ENCODE peak calls at places on chromosomes 11 and 22, in nine cellular contexts. One of them, this sample, is unnamed.
A peak's percentile ranks its signal among the peaks of the same experiment; 100 is the strongest.

GRCh38 chr11:130726234-130726559 is 190.1 kb downstream of the SNX19 start:
- DNase-seq in heart right ventricle: peak; percentile 48
- DNase-seq in pancreas: no peak
- DNase-seq in esophagus squamous epithelium: no peak
- DNase-seq in heart left ventricle: peak; percentile 72
- DNase-seq in neural progenitor cell: no peak
- DNase-seq in lower lobe of right lung: no peak
- DNase-seq in psoas muscle: peak; percentile 37
- DNase-seq in GM23248: peak; percentile 39
- DNase-seq in this sample: peak; percentile 65

GRCh38 chr22:46794491-46794890 is 32.0 kb downstream of the TBC1D22A start:
- DNase-seq in heart right ventricle: no peak
- DNase-seq in pancreas: no peak
- DNase-seq in esophagus squamous epithelium: no peak
- DNase-seq in heart left ventricle: no peak
- DNase-seq in neural progenitor cell: no peak
- DNase-seq in lower lobe of right lung: no peak
- DNase-seq in psoas muscle: no peak
- DNase-seq in GM23248: no peak
- DNase-seq in this sample: no peak

GRCh38 chr22:46187862-46188261 is 37.5 kb downstream of the PPARA start:
- DNase-seq in heart right ventricle: no peak
- DNase-seq in pancreas: no peak
- DNase-seq in esophagus squamous epithelium: no peak
- DNase-seq in heart left ventricle: no peak
- DNase-seq in neural progenitor cell: no peak
- DNase-seq in lower lobe of right lung: no peak
- DNase-seq in psoas muscle: no peak
- DNase-seq in GM23248: no peak
- DNase-seq in this sample: no peak

GRCh38 chr11:8586805-8587204 is 7.2 kb downstream of the STK33 start:
- DNase-seq in heart right ventricle: no peak
- DNase-seq in pancreas: no peak
- DNase-seq in esophagus squamous epithelium: no peak
- DNase-seq in heart left ventricle: no peak
- DNase-seq in neural progenitor cell: no peak
- DNase-seq in lower lobe of right lung: no peak
- DNase-seq in psoas muscle: no peak
- DNase-seq in GM23248: peak; percentile 53
- DNase-seq in this sample: no peak

GRCh38 chr11:36033082-36033751 is 89.4 kb downstream of the LDLRAD3 start:
- DNase-seq in heart right ventricle: no peak
- DNase-seq in pancreas: no peak
- DNase-seq in esophagus squamous epithelium: no peak
- DNase-seq in heart left ventricle: no peak
- DNase-seq in neural progenitor cell: no peak
- DNase-seq in lower lobe of right lung: no peak
- DNase-seq in psoas muscle: no peak
- DNase-seq in GM23248: no peak
- DNase-seq in this sample: peak; percentile 66

GRCh38 chr22:43077121-43077877 is 11.9 kb downstream of the TTLL1 start:
- DNase-seq in heart right ventricle: peak; percentile 43
- DNase-seq in pancreas: no peak
- DNase-seq in esophagus squamous epithelium: no peak
- DNase-seq in heart left ventricle: peak; percentile 51
- DNase-seq in neural progenitor cell: no peak
- DNase-seq in lower lobe of right lung: no peak
- DNase-seq in psoas muscle: no peak
- DNase-seq in GM23248: no peak
- DNase-seq in this sample: no peak

GRCh38 chr11:69375316-69376154 is 81.6 kb downstream of the MYEOV start:
- DNase-seq in heart right ventricle: no peak
- DNase-seq in pancreas: no peak
- DNase-seq in esophagus squamous epithelium: no peak
- DNase-seq in heart left ventricle: peak; percentile 23
- DNase-seq in neural progenitor cell: no peak
- DNase-seq in lower lobe of right lung: no peak
- DNase-seq in psoas muscle: peak; percentile 7
- DNase-seq in GM23248: no peak
- DNase-seq in this sample: no peak

GRCh38 chr11:812390-812789 is 2.6 kb downstream of the RPLP2 start:
- DNase-seq in heart right ventricle: no peak
- DNase-seq in pancreas: no peak
- DNase-seq in esophagus squamous epithelium: no peak
- DNase-seq in heart left ventricle: no peak
- DNase-seq in neural progenitor cell: no peak
- DNase-seq in lower lobe of right lung: no peak
- DNase-seq in psoas muscle: no peak
- DNase-seq in GM23248: no peak
- DNase-seq in this sample: no peak

GRCh38 chr11:77396305-77396704 is 77.6 kb downstream of the PAK1 start:
- DNase-seq in heart right ventricle: no peak
- DNase-seq in pancreas: no peak
- DNase-seq in esophagus squamous epithelium: no peak
- DNase-seq in heart left ventricle: no peak
- DNase-seq in neural progenitor cell: no peak
- DNase-seq in lower lobe of right lung: no peak
- DNase-seq in psoas muscle: no peak
- DNase-seq in GM23248: no peak
- DNase-seq in this sample: no peak

GRCh38 chr11:86624366-86624765 is 48.0 kb downstream of the ME3 start:
- DNase-seq in heart right ventricle: no peak
- DNase-seq in pancreas: no peak
- DNase-seq in esophagus squamous epithelium: no peak
- DNase-seq in heart left ventricle: no peak
- DNase-seq in neural progenitor cell: no peak
- DNase-seq in lower lobe of right lung: no peak
- DNase-seq in psoas muscle: no peak
- DNase-seq in GM23248: peak; percentile 32
- DNase-seq in this sample: no peak

GRCh38 chr11:119237515-119237914 is 31.4 kb downstream of the CBL start:
- DNase-seq in heart right ventricle: no peak
- DNase-seq in pancreas: no peak
- DNase-seq in esophagus squamous epithelium: no peak
- DNase-seq in heart left ventricle: no peak
- DNase-seq in neural progenitor cell: no peak
- DNase-seq in lower lobe of right lung: no peak
- DNase-seq in psoas muscle: no peak
- DNase-seq in GM23248: no peak
- DNase-seq in this sample: no peak

GRCh38 chr22:44732017-44732561 is 20.3 kb upstream of the ARHGAP8 start:
- DNase-seq in heart right ventricle: no peak
- DNase-seq in pancreas: no peak
- DNase-seq in esophagus squamous epithelium: no peak
- DNase-seq in heart left ventricle: peak; percentile 21
- DNase-seq in neural progenitor cell: no peak
- DNase-seq in lower lobe of right lung: no peak
- DNase-seq in psoas muscle: no peak
- DNase-seq in GM23248: no peak
- DNase-seq in this sample: no peak

GRCh38 chr11:68006606-68007166 is 2.8 kb upstream of the UNC93B1 start:
- DNase-seq in heart right ventricle: peak; percentile 4
- DNase-seq in pancreas: no peak
- DNase-seq in esophagus squamous epithelium: no peak
- DNase-seq in heart left ventricle: no peak
- DNase-seq in neural progenitor cell: no peak
- DNase-seq in lower lobe of right lung: no peak
- DNase-seq in psoas muscle: no peak
- DNase-seq in GM23248: no peak
- DNase-seq in this sample: no peak

GRCh38 chr11:113152500-113152899 is 161.9 kb upstream of the TTC12 start:
- DNase-seq in heart right ventricle: no peak
- DNase-seq in pancreas: no peak
- DNase-seq in esophagus squamous epithelium: no peak
- DNase-seq in heart left ventricle: no peak
- DNase-seq in neural progenitor cell: no peak
- DNase-seq in lower lobe of right lung: no peak
- DNase-seq in psoas muscle: no peak
- DNase-seq in GM23248: no peak
- DNase-seq in this sample: no peak

GRCh38 chr11:113151502-113151901 is 162.9 kb upstream of the TTC12 start:
- DNase-seq in heart right ventricle: no peak
- DNase-seq in pancreas: no peak
- DNase-seq in esophagus squamous epithelium: no peak
- DNase-seq in heart left ventricle: no peak
- DNase-seq in neural progenitor cell: no peak
- DNase-seq in lower lobe of right lung: no peak
- DNase-seq in psoas muscle: no peak
- DNase-seq in GM23248: no peak
- DNase-seq in this sample: no peak

GRCh38 chr11:113148652-113149051 is 165.7 kb upstream of the TTC12 start:
- DNase-seq in heart right ventricle: no peak
- DNase-seq in pancreas: no peak
- DNase-seq in esophagus squamous epithelium: no peak
- DNase-seq in heart left ventricle: no peak
- DNase-seq in neural progenitor cell: no peak
- DNase-seq in lower lobe of right lung: no peak
- DNase-seq in psoas muscle: no peak
- DNase-seq in GM23248: no peak
- DNase-seq in this sample: no peak

GRCh38 chr11:113148076-113148475 is 166.3 kb upstream of the TTC12 start:
- DNase-seq in heart right ventricle: no peak
- DNase-seq in pancreas: no peak
- DNase-seq in esophagus squamous epithelium: no peak
- DNase-seq in heart left ventricle: no peak
- DNase-seq in neural progenitor cell: no peak
- DNase-seq in lower lobe of right lung: no peak
- DNase-seq in psoas muscle: no peak
- DNase-seq in GM23248: no peak
- DNase-seq in this sample: no peak

DNA sequence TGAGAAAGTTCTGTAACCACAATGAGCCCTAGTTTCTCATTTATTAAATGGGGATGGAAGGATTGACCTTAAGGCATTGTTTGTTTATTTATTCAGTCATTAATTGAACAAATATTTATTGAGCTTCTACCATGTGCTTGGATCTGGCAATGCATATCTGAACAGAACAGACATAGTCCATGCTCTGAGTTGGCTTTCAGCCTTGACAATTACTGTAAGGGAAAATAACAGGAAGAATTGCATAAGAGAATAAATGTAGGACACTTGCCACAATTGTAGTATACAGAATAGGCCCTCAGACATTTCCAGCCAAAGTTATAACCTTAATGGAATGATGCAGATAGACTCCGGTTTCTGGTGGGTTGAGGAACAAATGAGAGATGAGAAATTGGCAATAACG is 160.5 kb upstream of the TTC12 start:
- DNase-seq in heart right ventricle: no peak
- DNase-seq in pancreas: no peak
- DNase-seq in esophagus squamous epithelium: no peak
- DNase-seq in heart left ventricle: no peak
- DNase-seq in neural progenitor cell: no peak
- DNase-seq in lower lobe of right lung: no peak
- DNase-seq in psoas muscle: no peak
- DNase-seq in GM23248: no peak
- DNase-seq in this sample: no peak
- H3K4me1 ChIP-seq in heart right ventricle: no peaks in the 10 kb centered on the region
- H3K4me1 ChIP-seq in pancreas: no peaks in the 10 kb centered on the region
- H3K4me1 ChIP-seq in esophagus squamous epithelium: peaks cover 11% of the 10 kb centered on the region
- H3K4me1 ChIP-seq in heart left ventricle: peaks cover 4% of the 10 kb centered on the region
- H3K4me1 ChIP-seq in neural progenitor cell: peaks cover 4% of the 10 kb centered on the region
- H3K4me1 ChIP-seq in lower lobe of right lung: no peaks in the 10 kb centered on the region
- H3K4me1 ChIP-seq in psoas muscle: no peaks in the 10 kb centered on the region
- H3K4me1 ChIP-seq in GM23248: no peaks in the 10 kb centered on the region
- H3K4me1 ChIP-seq in this sample: no peaks in the 10 kb centered on the region

GRCh38 chr11:114160884-114161283 is 101.4 kb downstream of the ZBTB16 start:
- DNase-seq in heart right ventricle: no peak
- DNase-seq in pancreas: no peak
- DNase-seq in esophagus squamous epithelium: no peak
- DNase-seq in heart left ventricle: no peak
- DNase-seq in neural progenitor cell: no peak
- DNase-seq in lower lobe of right lung: no peak
- DNase-seq in psoas muscle: no peak
- DNase-seq in GM23248: no peak
- DNase-seq in this sample: no peak
- H3K4me1 ChIP-seq in heart right ventricle: peaks cover 90% of the 10 kb centered on the region
- H3K4me1 ChIP-seq in pancreas: peaks cover 58% of the 10 kb centered on the region
- H3K4me1 ChIP-seq in esophagus squamous epithelium: peaks cover 99% of the 10 kb centered on the region
- H3K4me1 ChIP-seq in heart left ventricle: peaks cover 89% of the 10 kb centered on the region
- H3K4me1 ChIP-seq in neural progenitor cell: peaks cover 35% of the 10 kb centered on the region
- H3K4me1 ChIP-seq in lower lobe of right lung: peaks cover 96% of the 10 kb centered on the region
- H3K4me1 ChIP-seq in psoas muscle: peaks cover 91% of the 10 kb centered on the region
- H3K4me1 ChIP-seq in GM23248: peaks cover 25% of the 10 kb centered on the region
- H3K4me1 ChIP-seq in this sample: peaks cover 16% of the 10 kb centered on the region

GRCh38 chr11:30440510-30440909 is 117.6 kb downstream of the ARL14EP start:
- DNase-seq in heart right ventricle: no peak
- DNase-seq in pancreas: no peak
- DNase-seq in esophagus squamous epithelium: no peak
- DNase-seq in heart left ventricle: no peak
- DNase-seq in neural progenitor cell: no peak
- DNase-seq in lower lobe of right lung: no peak
- DNase-seq in psoas muscle: no peak
- DNase-seq in GM23248: no peak
- DNase-seq in this sample: no peak

GRCh38 chr11:30447246-30447645 is 124.3 kb downstream of the ARL14EP start:
- DNase-seq in heart right ventricle: no peak
- DNase-seq in pancreas: no peak
- DNase-seq in esophagus squamous epithelium: no peak
- DNase-seq in heart left ventricle: no peak
- DNase-seq in neural progenitor cell: no peak
- DNase-seq in lower lobe of right lung: no peak
- DNase-seq in psoas muscle: no peak
- DNase-seq in GM23248: no peak
- DNase-seq in this sample: no peak

DNA sequence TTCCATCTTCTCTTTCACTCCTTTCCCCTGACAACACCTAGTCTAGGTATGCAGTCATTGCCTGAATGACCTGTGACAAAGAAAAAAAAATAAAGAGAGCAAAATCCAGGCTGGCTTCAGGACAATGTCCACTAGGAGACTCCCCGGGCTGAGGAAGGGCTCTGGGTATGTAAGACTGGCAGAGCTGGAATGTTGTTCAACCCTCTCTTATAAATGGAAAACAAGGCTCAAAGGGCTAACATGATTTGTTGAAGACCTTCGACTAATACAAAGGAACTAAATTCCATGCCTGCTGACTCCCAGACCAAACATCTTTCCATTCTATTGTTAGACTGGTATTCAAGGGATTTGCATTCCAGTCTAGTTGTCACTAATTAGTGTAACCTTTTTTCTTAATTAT is 122.2 kb downstream of the ARL14EP start:
- DNase-seq in heart right ventricle: no peak
- DNase-seq in pancreas: no peak
- DNase-seq in esophagus squamous epithelium: no peak
- DNase-seq in heart left ventricle: no peak
- DNase-seq in neural progenitor cell: peak; percentile 78
- DNase-seq in lower lobe of right lung: no peak
- DNase-seq in psoas muscle: no peak
- DNase-seq in GM23248: no peak
- DNase-seq in this sample: no peak
- H3K4me1 ChIP-seq in heart right ventricle: no peaks in the 10 kb centered on the region
- H3K4me1 ChIP-seq in pancreas: no peaks in the 10 kb centered on the region
- H3K4me1 ChIP-seq in esophagus squamous epithelium: no peaks in the 10 kb centered on the region
- H3K4me1 ChIP-seq in heart left ventricle: peaks cover 3% of the 10 kb centered on the region
- H3K4me1 ChIP-seq in neural progenitor cell: peaks cover 33% of the 10 kb centered on the region
- H3K4me1 ChIP-seq in lower lobe of right lung: no peaks in the 10 kb centered on the region
- H3K4me1 ChIP-seq in psoas muscle: no peaks in the 10 kb centered on the region
- H3K4me1 ChIP-seq in GM23248: no peaks in the 10 kb centered on the region
- H3K4me1 ChIP-seq in this sample: no peaks in the 10 kb centered on the region

DNA sequence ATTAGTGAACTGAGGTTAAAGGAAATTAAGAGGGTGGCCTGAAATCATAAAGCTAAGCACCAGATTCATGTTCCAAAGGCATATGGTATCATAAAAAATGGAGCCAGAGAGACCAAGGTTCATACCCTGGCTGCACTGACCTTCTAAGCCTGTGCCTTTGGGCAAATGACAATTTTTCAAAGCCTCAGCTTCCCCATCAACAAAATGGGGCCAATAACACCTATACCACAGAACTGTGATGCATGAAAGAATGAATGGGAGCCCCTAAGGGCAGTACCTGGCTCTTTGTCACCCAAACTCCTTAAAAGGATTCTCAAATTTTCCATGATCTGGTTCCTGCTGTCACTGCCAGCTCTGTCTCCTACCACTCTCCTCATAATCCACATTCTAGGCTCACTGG is 72.5 kb downstream of the RAB30 start:
- DNase-seq in heart right ventricle: no peak
- DNase-seq in pancreas: no peak
- DNase-seq in esophagus squamous epithelium: no peak
- DNase-seq in heart left ventricle: no peak
- DNase-seq in neural progenitor cell: no peak
- DNase-seq in lower lobe of right lung: no peak
- DNase-seq in psoas muscle: no peak
- DNase-seq in GM23248: no peak
- DNase-seq in this sample: no peak
- H3K4me1 ChIP-seq in heart right ventricle: peaks cover 45% of the 10 kb centered on the region
- H3K4me1 ChIP-seq in pancreas: no peaks in the 10 kb centered on the region
- H3K4me1 ChIP-seq in esophagus squamous epithelium: peaks cover 55% of the 10 kb centered on the region
- H3K4me1 ChIP-seq in heart left ventricle: peaks cover 55% of the 10 kb centered on the region
- H3K4me1 ChIP-seq in neural progenitor cell: no peaks in the 10 kb centered on the region
- H3K4me1 ChIP-seq in lower lobe of right lung: peaks cover 10% of the 10 kb centered on the region
- H3K4me1 ChIP-seq in psoas muscle: peaks cover 78% of the 10 kb centered on the region
- H3K4me1 ChIP-seq in GM23248: peaks cover 28% of the 10 kb centered on the region
- H3K4me1 ChIP-seq in this sample: no peaks in the 10 kb centered on the region